ENCODE peak calls at places on chromosomes 1 and 21, in ten cellular contexts. Z is pancreas, D is uterus, G is right atrium auricular region, O is endodermal cell, P is A549, V is fibroblast of the aortic adventitia, K is GM12864, J is endothelial cell of umbilical vein, B is WERI-Rb-1. M is an unnamed sample.

GRCh38 chr1:95532335-95532734 is 298.3 kb downstream of the RWDD3 start:
- DNase-seq in V (no peak), G (no peak), J (no peak), Z (no peak), D (no peak), B (peak), K (no peak), P (peak), O (peak), M (no peak)

GRCh38 chr21:18449586-18449985 is 46.0 kb upstream of the TMPRSS15 start:
- DNase-seq in V (no peak), J (no peak), G (no peak), K (no peak), O (no peak), B (no peak), D (no peak), Z (no peak), P (no peak), M (no peak)

GRCh38 chr1:56456426-56457101 is 122.8 kb downstream of the PLPP3 start:
- DNase-seq in O (no peak), Z (no peak), J (peak), V (peak), B (no peak), G (no peak), P (peak), K (no peak), D (peak), M (no peak)

GRCh38 chr1:93554883-93555872 is 107.3 kb downstream of the FNBP1L start:
- DNase-seq in Z (no peak), G (no peak), O (no peak), B (no peak), D (no peak), P (no peak), J (peak), K (no peak), V (no peak), M (no peak)

GRCh38 chr1:176205322-176205914 is 1.7 kb downstream of the COP1 start:
- DNase-seq in D (no peak), J (peak), G (no peak), O (no peak), K (no peak), B (no peak), V (peak), P (no peak), Z (no peak), M (no peak)

GRCh38 chr1:29209173-29209572 is 21.6 kb downstream of the MECR start:
- DNase-seq in O (no peak), B (no peak), J (no peak), D (no peak), G (no peak), P (no peak), K (no peak), V (no peak), Z (no peak), M (no peak)

GRCh38 chr21:46665566-46665965 is 30.1 kb downstream of the PRMT2 start:
- DNase-seq in P (no peak), Z (no peak), V (no peak), B (no peak), O (no peak), K (no peak), J (no peak), G (no peak), D (no peak), M (no peak)

GRCh38 chr1:160096491-160097116 is 1.8 kb downstream of the IGSF8 start:
- DNase-seq in G (peak), D (no peak), J (no peak), B (no peak), P (no peak), K (no peak), V (peak), O (peak), Z (no peak), M (no peak)

GRCh38 chr1:243447342-243447741 is 191.5 kb downstream of the SDCCAG8 start:
- DNase-seq in D (no peak), O (no peak), V (peak), K (no peak), G (no peak), P (peak), B (no peak), J (no peak), Z (no peak), M (no peak)

GRCh38 chr1:46148318-46148717 is 15.9 kb upstream of the PIK3R3 start:
- DNase-seq in O (no peak), K (no peak), G (no peak), B (no peak), Z (no peak), D (no peak), P (no peak), J (no peak), V (no peak), M (no peak)

GRCh38 chr1:216929870-216930582 is 206.8 kb upstream of the ESRRG start:
- DNase-seq in G (no peak), V (no peak), P (no peak), Z (no peak), K (no peak), O (no peak), D (no peak), J (no peak), B (no peak), M (no peak)

GRCh38 chr1:43934986-43935324 is 1.4 kb downstream of the ARTN start:
- DNase-seq in J (no peak), V (no peak), Z (no peak), D (no peak), B (no peak), O (no peak), P (no peak), K (no peak), G (no peak), M (no peak)
- TF ChIP-seq CTCF in J (no peak), V (no peak), Z (no peak), D (no peak), B (no peak), O (no peak), P (no peak), K (no peak), G (no peak), M (no peak)

DNA sequence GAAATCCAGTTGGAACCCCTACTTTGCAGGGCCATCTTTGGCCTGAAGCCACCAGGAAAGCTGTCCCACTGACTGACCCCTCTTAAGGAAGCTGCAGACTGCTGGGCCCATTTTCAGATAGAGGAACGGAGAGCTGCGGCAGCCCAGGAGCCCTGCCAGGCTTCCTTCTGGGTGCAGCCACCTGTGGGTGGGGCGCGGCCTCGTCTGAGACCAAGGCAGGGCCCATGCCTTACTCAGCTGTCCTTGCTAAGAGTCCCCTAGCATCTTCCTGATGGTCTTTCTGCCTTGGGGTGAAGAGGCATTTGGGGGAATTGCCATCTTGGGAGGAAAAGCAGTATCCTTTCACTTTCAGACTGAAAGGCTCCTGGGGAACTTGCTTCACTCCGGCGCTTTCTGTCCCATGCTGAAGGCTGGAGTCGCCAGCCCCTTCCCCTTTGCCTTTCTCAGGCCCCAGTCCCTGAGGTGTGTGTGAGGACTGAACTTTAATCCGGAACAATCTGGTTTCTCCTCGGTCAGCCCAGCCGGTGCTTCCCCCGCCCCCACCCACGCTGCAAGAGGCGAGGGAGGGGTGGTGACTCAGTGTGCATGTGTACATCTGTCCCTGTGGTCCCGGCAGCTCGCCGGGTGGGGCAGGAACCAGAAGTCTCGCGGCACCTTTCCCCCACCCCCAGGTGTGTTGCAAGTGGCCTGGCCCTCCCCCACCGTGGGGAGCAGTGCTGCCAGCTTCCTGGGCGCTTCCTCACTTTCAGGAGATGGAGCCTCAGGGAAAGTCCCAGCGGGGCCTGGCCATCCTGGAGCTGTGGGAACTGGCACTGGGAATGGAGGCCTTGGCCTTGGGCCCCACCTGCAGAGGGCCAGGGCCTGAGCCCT is 5.1 kb downstream of the ZC3H12A start:
- DNase-seq in P (peak), K (peak), G (peak), J (peak), V (peak), D (peak), Z (peak), O (no peak), B (peak), M (peak)
- H3K4me3 ChIP-seq in P (peak), K (peak), G (peak), J (no peak), V (peak), D (peak), Z (peak), O (no peak), B (peak), M (no peak)

GRCh38 chr1:63532727-63533126 is 9.4 kb downstream of the EFCAB7 start:
- DNase-seq in O (no peak), G (no peak), P (no peak), V (no peak), B (no peak), J (no peak), Z (no peak), D (no peak), K (no peak), M (no peak)

GRCh38 chr1:63534406-63534805 is 11.1 kb downstream of the EFCAB7 start:
- DNase-seq in P (no peak), B (no peak), Z (no peak), J (no peak), D (no peak), G (no peak), V (no peak), O (no peak), K (no peak), M (no peak)

GRCh38 chr1:63537006-63537405 is 13.7 kb downstream of the EFCAB7 start:
- DNase-seq in B (no peak), G (no peak), J (no peak), V (no peak), D (no peak), P (no peak), K (no peak), O (no peak), Z (no peak), M (no peak)

GRCh38 chr1:63537940-63538339 is 14.6 kb downstream of the EFCAB7 start:
- DNase-seq in B (no peak), P (no peak), Z (no peak), G (no peak), J (peak), D (no peak), V (peak), K (no peak), O (no peak), M (no peak)
- TF ChIP-seq CTCF in B (no peak), P (peak), Z (peak), G (peak), J (peak), D (no peak), V (peak), K (peak), O (peak), M (peak)

DNA sequence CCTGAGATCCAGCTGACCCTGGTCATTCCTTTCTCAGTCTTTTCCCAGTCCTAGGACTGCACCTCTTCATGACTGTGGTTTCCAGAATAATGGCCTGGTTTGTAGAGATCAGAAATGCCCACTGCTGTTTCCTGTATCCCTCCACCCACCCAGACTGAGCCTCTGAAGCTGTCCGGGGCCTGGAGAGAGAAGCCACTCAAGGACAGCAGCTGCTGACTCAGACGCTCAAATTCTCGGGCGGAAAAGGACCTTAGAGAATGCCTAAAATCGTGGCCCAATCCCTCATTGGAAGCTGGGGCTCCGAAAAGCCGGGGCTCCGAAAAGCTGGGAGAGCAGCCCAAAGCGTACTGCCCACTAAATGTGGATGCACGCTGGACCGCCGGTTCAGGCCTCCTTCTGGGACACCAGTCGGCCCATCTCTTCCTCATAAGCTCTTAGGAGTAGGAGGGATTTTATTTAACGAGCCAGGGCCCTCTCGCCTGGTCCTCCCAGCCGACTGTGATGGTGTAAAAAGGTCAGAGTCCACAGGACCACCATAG is 7.8 kb upstream of the GPR61 start:
- DNase-seq in D (no peak), P (no peak), Z (no peak), K (no peak), B (peak), J (no peak), G (no peak), O (no peak), V (no peak), M (no peak)
- H3K4me3 ChIP-seq in D (no peak), P (no peak), Z (peak), K (no peak), B (peak), J (no peak), G (peak), O (no peak), V (no peak), M (no peak)

GRCh38 chr1:150979007-150979722 is 2.9 kb upstream of the ANXA9 start:
- DNase-seq in O (peak), K (peak), B (peak), P (peak), Z (peak), D (peak), J (peak), G (peak), V (peak), M (peak)

GRCh38 chr1:150981177-150981804 is 801 bp upstream of the ANXA9 start:
- DNase-seq in Z (peak), D (peak), J (no peak), B (peak), K (no peak), G (no peak), V (no peak), P (no peak), O (peak), M (peak)

GRCh38 chr1:150981805-150982712 is at the start of gene ANXA9:
- DNase-seq in Z (peak), V (no peak), K (no peak), P (no peak), B (peak), J (no peak), G (no peak), O (peak), D (peak), M (no peak)

GRCh38 chr1:150976879-150977694 is 2.5 kb upstream of the CERS2 start:
- DNase-seq in J (peak), Z (peak), V (no peak), P (peak), K (no peak), B (no peak), G (peak), O (peak), D (peak), M (peak)

DNA sequence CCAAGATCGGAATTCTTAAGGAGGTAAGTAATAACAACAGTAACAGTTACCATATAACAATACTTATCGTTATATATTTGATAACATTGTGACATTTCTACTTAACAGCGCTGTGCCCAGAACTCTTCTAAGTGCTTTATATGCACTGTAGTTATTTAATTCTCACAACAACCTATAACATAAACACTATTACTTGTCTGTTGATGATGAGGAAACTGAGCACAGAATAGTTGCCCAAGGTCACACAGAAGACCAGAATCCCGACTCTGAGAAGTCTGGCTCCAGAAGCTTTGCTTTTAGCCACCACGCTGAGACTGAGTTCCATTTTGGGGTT is 2.4 kb upstream of the ANXA9 start:
- DNase-seq in P (no peak), G (no peak), V (no peak), Z (no peak), K (no peak), B (no peak), J (no peak), O (no peak), D (no peak), M (no peak)
- TF ChIP-seq CTCF in P (no peak), G (peak), V (no peak), Z (no peak), K (no peak), B (no peak), J (no peak), O (no peak), D (no peak), M (no peak)

DNA sequence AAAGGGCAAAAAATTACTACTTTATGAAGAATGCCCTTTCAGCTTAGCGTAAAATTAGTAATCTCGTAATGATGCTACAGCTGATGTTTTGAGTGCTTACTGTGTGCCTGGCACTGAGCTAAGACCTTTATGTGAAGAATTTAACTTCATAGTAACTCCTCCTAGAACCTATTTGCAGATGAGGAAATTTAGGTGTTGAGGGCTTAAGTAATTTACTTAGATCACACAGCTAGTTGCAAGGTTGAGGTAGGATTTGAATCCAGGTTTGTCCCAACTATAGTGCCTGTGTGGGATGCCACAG is 1.4 kb downstream of the ZMYM4 start:
- DNase-seq in V (peak), D (no peak), B (no peak), J (no peak), O (no peak), Z (no peak), K (no peak), P (no peak), G (no peak), M (no peak)
- H3K4me3 ChIP-seq in V (peak), D (no peak), B (no peak), J (peak), O (peak), Z (peak), K (peak), P (peak), G (peak), M (no peak)

DNA sequence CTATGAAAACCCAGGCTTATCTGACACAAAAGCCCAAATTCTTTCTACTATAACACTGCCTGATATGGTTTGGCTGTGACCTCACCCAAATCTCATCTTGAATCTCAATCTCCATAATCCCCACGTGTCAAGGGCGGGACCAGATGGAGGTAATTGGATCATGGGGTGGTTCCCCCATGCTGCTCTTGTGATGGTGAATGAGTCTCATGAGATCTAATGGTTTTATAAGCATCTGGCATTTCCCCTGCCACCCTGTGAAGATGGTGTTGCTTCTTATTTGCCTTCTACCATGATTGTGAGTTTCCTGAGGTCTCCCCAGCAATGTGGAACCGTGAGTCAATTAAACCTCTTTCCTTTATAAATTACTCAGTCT is 123.3 kb upstream of the USP24 start:
- DNase-seq in D (no peak), K (no peak), J (no peak), P (no peak), V (no peak), G (no peak), Z (no peak), O (peak), B (peak), M (no peak)
- TF ChIP-seq CTCF in D (no peak), K (no peak), J (no peak), P (no peak), V (no peak), G (no peak), Z (no peak), O (no peak), B (no peak), M (no peak)

GRCh38 chr1:211514030-211514754 is 22.2 kb upstream of the RD3 start:
- DNase-seq in K (peak), Z (peak), D (peak), J (peak), B (peak), O (peak), V (peak), G (peak), P (peak), M (peak)

GRCh38 chr1:211518330-211519289 is 26.6 kb upstream of the RD3 start:
- DNase-seq in Z (no peak), J (no peak), B (no peak), V (no peak), G (no peak), O (no peak), D (no peak), K (peak), P (no peak), M (no peak)

GRCh38 chr1:211517006-211517405 is 25.0 kb upstream of the RD3 start:
- DNase-seq in Z (no peak), K (no peak), O (peak), P (peak), G (no peak), J (no peak), V (no peak), D (no peak), B (peak), M (no peak)

GRCh38 chr1:211511947-211512346 is 20.0 kb upstream of the RD3 start:
- DNase-seq in J (peak), P (no peak), G (no peak), V (peak), K (no peak), B (no peak), O (no peak), D (no peak), Z (no peak), M (no peak)

DNA sequence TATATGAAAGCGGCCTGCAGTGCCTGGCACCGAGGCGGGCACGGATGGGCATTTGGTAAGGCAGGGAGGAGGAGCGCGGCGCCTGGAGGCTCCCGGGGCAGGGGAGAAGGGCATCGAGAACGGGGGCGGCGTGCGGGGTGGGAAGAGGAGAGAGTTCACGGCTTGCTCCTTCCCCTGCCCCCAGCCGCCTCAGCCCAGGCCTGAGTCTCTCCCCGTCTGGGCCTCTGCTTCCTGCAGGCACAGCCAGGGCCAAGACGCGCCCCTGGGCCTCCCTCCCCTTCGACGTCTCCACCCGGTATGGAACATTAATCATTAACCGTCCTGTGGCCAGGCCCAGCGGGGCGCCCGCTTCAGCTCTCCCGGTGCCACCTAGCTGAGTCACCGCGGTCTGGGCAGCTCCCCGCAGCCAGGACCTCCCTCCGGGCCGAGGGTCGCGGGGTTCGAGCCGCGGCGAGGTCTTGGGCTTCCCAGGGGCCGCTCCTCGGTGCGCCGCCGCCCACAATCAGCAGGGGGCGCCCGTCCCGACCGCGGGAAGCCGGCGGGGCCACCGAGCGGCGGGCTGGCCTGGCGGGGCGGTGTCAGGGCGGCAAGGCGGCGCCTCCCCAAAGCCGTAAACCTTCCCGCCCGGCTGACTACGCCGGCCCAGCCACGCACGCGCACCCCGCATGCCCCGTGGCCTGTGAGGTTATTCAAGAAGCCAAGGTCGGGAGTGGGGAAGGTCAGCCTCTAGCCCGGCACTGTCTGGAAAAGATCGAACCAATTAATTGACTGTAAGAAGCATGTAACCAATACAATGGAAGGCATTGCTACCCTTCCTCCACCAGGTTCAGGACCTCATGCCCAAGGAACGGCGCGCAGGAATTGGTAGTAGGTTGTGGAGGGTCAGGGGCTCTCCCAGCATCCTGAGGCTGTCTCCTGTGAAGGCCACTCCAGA is 23.4 kb upstream of the RD3 start:
- DNase-seq in G (peak), J (peak), Z (peak), O (peak), B (peak), K (no peak), P (peak), V (peak), D (peak), M (peak)
- H3K4me3 ChIP-seq in G (peak), J (no peak), Z (peak), O (no peak), B (peak), K (peak), P (peak), V (peak), D (no peak), M (no peak)

GRCh38 chr1:209875510-209875909 is 47.7 kb downstream of the UTP25 start:
- DNase-seq in V (peak), G (no peak), K (no peak), J (peak), O (peak), B (peak), Z (no peak), P (peak), D (no peak), M (no peak)
- TF ChIP-seq CTCF in V (peak), G (no peak), K (no peak), J (peak), O (peak), B (peak), Z (no peak), P (peak), D (no peak), M (no peak)

GRCh38 chr1:24773618-24774017 is 28.4 kb downstream of the CLIC4 start:
- DNase-seq in P (no peak), D (no peak), V (no peak), J (no peak), O (no peak), G (no peak), K (no peak), Z (no peak), B (no peak), M (no peak)
- H3K4me3 ChIP-seq in P (no peak), D (no peak), V (no peak), J (no peak), O (no peak), G (no peak), K (no peak), Z (no peak), B (no peak), M (no peak)